ENCODE peak calls at places on chromosome X, in four cellular contexts. F is astrocyte of the spinal cord, K is choroid plexus epithelial cell, X is PC-3. C is an unnamed sample.

GRCh38 chrX:18172970-18173369 is 47.7 kb downstream of the BEND2 start:
- DNase-seq in F (no peak), K (no peak), X (no peak), C (no peak)

GRCh38 chrX:115311666-115312065 is 22.2 kb downstream of the LUZP4 start:
- DNase-seq in F (peak; percentile 6), K (peak; percentile 12), X (no peak), C (no peak)

GRCh38 chrX:153032397-153033118 is 23.7 kb upstream of the PNMA3 start:
- DNase-seq in F (peak; percentile 27), K (peak; percentile 36), X (peak; percentile 70), C (peak; percentile 64)

GRCh38 chrX:13473666-13474516 is 95.5 kb upstream of the EGFL6 start:
- DNase-seq in F (peak; percentile 26), K (peak; percentile 63), X (no peak), C (no peak)

GRCh38 chrX:19879742-19880378 is 7.5 kb downstream of the SH3KBP1 start:
- DNase-seq in F (no peak), K (no peak), X (no peak), C (no peak)

GRCh38 chrX:132171478-132171877 is 43.7 kb upstream of the FRMD7 start:
- DNase-seq in F (no peak), K (peak; percentile 7), X (no peak), C (peak; percentile 0)

GRCh38 chrX:102985182-102985581 is 48.1 kb downstream of the RAB40AL start:
- DNase-seq in F (no peak), K (no peak), X (peak; percentile 61), C (peak; percentile 11)

GRCh38 chrX:28135378-28136047 is 154.3 kb upstream of the DCAF8L1 start:
- DNase-seq in F (peak; percentile 52), K (peak; percentile 37), X (peak; percentile 51), C (no peak)

GRCh38 chrX:16239211-16239610 is 71.9 kb downstream of the MAGEB17 start:
- DNase-seq in F (peak; percentile 87), K (peak; percentile 91), X (peak; percentile 88), C (peak; percentile 80)

GRCh38 chrX:54786972-54787371 is 11.1 kb downstream of the ITIH6 start:
- DNase-seq in F (no peak), K (no peak), X (peak; percentile 53), C (no peak)

GRCh38 chrX:1239681-1240142 is 27.3 kb upstream of the CRLF2 start:
- DNase-seq in F (no peak), K (no peak), X (no peak), C (no peak)

GRCh38 chrX:119721926-119722325 is 29.0 kb upstream of the SEPTIN6 start:
- DNase-seq in F (no peak), K (no peak), X (no peak), C (no peak)

C was measured in EL.